ENCODE peak calls at places on chromosomes 1 and 21, in ten cellular contexts. X, Y, E, A, J, C, W, N, R and U are unnamed samples.
A peak's percentile ranks its signal among the peaks of the same experiment; 100 is the strongest.

GRCh38 chr1:40711465-40712404 is 20.2 kb downstream of the NFYC start:
- DNase-seq in X (no peak), Y (no peak), E (no peak), A (no peak), J (no peak), C (no peak), W (no peak), N (peak; percentile 62), R (no peak), U (no peak)

GRCh38 chr21:37300114-37300746 is 33.1 kb upstream of the VPS26C start:
- DNase-seq in X (no peak), Y (no peak), E (no peak), A (no peak), J (no peak), C (no peak), W (no peak), N (no peak), R (no peak), U (no peak)

GRCh38 chr21:45590246-45590725 is 48.0 kb upstream of the SLC19A1 start:
- DNase-seq in X (peak; percentile 80), Y (peak; percentile 85), E (peak; percentile 79), A (peak; percentile 70), J (no peak), C (peak; percentile 70), W (peak; percentile 28), N (no peak), R (peak; percentile 74), U (peak; percentile 88)

GRCh38 chr1:112672842-112673241 is 1.6 kb upstream of the MOV10 start:
- DNase-seq in X (no peak), Y (no peak), E (no peak), A (no peak), J (no peak), C (no peak), W (no peak), N (no peak), R (no peak), U (no peak)

GRCh38 chr1:78387872-78388271 is 102.9 kb upstream of the PTGFR start:
- DNase-seq in X (no peak), Y (no peak), E (no peak), A (no peak), J (no peak), C (no peak), W (no peak), N (no peak), R (no peak), U (no peak)

GRCh38 chr21:29827236-29827635 is 112.6 kb downstream of the GRIK1 start:
- DNase-seq in X (no peak), Y (no peak), E (no peak), A (no peak), J (no peak), C (no peak), W (no peak), N (no peak), R (no peak), U (no peak)

GRCh38 chr1:160759740-160760139 is 20.7 kb downstream of the SLAMF7 start:
- DNase-seq in X (no peak), Y (no peak), E (no peak), A (no peak), J (no peak), C (no peak), W (no peak), N (no peak), R (no peak), U (no peak)

GRCh38 chr21:35026153-35026499 is 23.0 kb downstream of the RUNX1 start:
- DNase-seq in X (no peak), Y (no peak), E (no peak), A (no peak), J (no peak), C (no peak), W (no peak), N (no peak), R (no peak), U (no peak)

GRCh38 chr1:155125946-155126493 is 1.7 kb upstream of the EFNA1 start:
- DNase-seq in X (peak; percentile 92), Y (no peak), E (peak; percentile 76), A (no peak), J (peak; percentile 85), C (no peak), W (no peak), N (no peak), R (peak; percentile 22), U (peak; percentile 69)

GRCh38 chr1:28740118-28740517 is 3.4 kb downstream of the YTHDF2 start:
- DNase-seq in X (no peak), Y (no peak), E (no peak), A (no peak), J (no peak), C (no peak), W (no peak), N (no peak), R (no peak), U (no peak)

GRCh38 chr21:19941626-19942025 is 1056.6 kb upstream of the NCAM2 start:
- DNase-seq in X (no peak), Y (no peak), E (no peak), A (no peak), J (no peak), C (no peak), W (no peak), N (no peak), R (no peak), U (no peak)

GRCh38 chr1:116954450-116954849 is 44.7 kb downstream of the PTGFRN start:
- DNase-seq in X (no peak), Y (no peak), E (no peak), A (no peak), J (no peak), C (no peak), W (no peak), N (no peak), R (no peak), U (no peak)

GRCh38 chr21:19899645-19900044 is 1098.6 kb upstream of the NCAM2 start:
- DNase-seq in X (no peak), Y (no peak), E (no peak), A (no peak), J (no peak), C (no peak), W (no peak), N (no peak), R (no peak), U (no peak)

GRCh38 chr1:63671514-63671913 is 78.3 kb downstream of the PGM1 start:
- DNase-seq in X (no peak), Y (no peak), E (no peak), A (no peak), J (no peak), C (no peak), W (no peak), N (no peak), R (no peak), U (no peak)

GRCh38 chr1:154975409-154976205 is 1.1 kb downstream of the CKS1B start:
- DNase-seq in X (peak; percentile 53), Y (no peak), E (peak; percentile 63), A (peak; percentile 54), J (no peak), C (peak; percentile 44), W (no peak), N (no peak), R (peak; percentile 51), U (peak; percentile 68)

GRCh38 chr1:2478100-2478499 is 2.0 kb downstream of the PLCH2 start:
- DNase-seq in X (no peak), Y (no peak), E (no peak), A (no peak), J (no peak), C (no peak), W (no peak), N (no peak), R (no peak), U (no peak)

GRCh38 chr21:38959686-38960049 is 153.9 kb downstream of the ETS2 start:
- DNase-seq in X (no peak), Y (no peak), E (no peak), A (no peak), J (no peak), C (no peak), W (no peak), N (no peak), R (no peak), U (no peak)